ENCODE peak calls at places on chromosomes 16 and 17, in five cellular contexts. C is AG04450, K is left ventricle myocardium inferior, P is tibial nerve, V is heart left ventricle. L is an unnamed sample.

GRCh38 chr16:23245268-23245667 is 56.8 kb upstream of the SCNN1B start:
- DNase-seq in V (peak; percentile 85), P (no peak), C (no peak), K (peak; percentile 65), L (no peak)

GRCh38 chr17:19022128-19022527 is 17.6 kb upstream of the FAM83G start:
- DNase-seq in P (no peak), C (no peak), V (peak; percentile 7), K (no peak), L (no peak)

GRCh38 chr16:78227855-78228254 is 128.4 kb downstream of the WWOX start:
- DNase-seq in C (no peak), K (no peak), P (no peak), V (no peak), L (no peak)

GRCh38 chr16:30183961-30184429 is 593 bp downstream of the CORO1A start:
- DNase-seq in C (no peak), V (peak; percentile 41), K (peak; percentile 24), P (no peak), L (peak; percentile 53)

GRCh38 chr17:42002792-42003301 is 14.4 kb downstream of the DNAJC7 start:
- DNase-seq in P (no peak), V (no peak), C (no peak), K (no peak), L (no peak)

GRCh38 chr16:77113835-77114234 is 77.2 kb upstream of the MON1B start:
- DNase-seq in C (no peak), V (no peak), K (no peak), P (no peak), L (no peak)

GRCh38 chr17:6496636-6497441 is 52.6 kb downstream of the PIMREG start:
- DNase-seq in V (no peak), P (no peak), C (no peak), K (no peak), L (no peak)

GRCh38 chr16:65336169-65336568 is 214.3 kb upstream of the CDH11 start:
- DNase-seq in P (no peak), V (no peak), K (no peak), C (no peak), L (no peak)

GRCh38 chr16:79089735-79090284 is 510.7 kb downstream of the MAF start:
- DNase-seq in C (no peak), V (no peak), K (no peak), P (no peak), L (no peak)

GRCh38 chr17:61221597-61222471 is 177.8 kb upstream of the TBX2 start:
- DNase-seq in C (no peak), K (no peak), V (no peak), P (no peak), L (no peak)

GRCh38 chr17:13337864-13338371 is 263.8 kb downstream of the HS3ST3A1 start:
- DNase-seq in C (peak; percentile 43), K (no peak), V (no peak), P (no peak), L (no peak)

GRCh38 chr17:76512366-76513305 is 11.4 kb upstream of the RHBDF2 start:
- DNase-seq in C (no peak), V (no peak), P (no peak), K (no peak), L (no peak)

GRCh38 chr16:19123535-19124178 is 9.9 kb downstream of the ITPRIPL2 start:
- DNase-seq in V (no peak), P (no peak), K (no peak), C (no peak), L (no peak)

GRCh38 chr17:78397681-78398101 is 19.2 kb downstream of the PGS1 start:
- DNase-seq in V (peak; percentile 79), C (no peak), K (peak; percentile 56), P (no peak), L (no peak)

GRCh38 chr16:57143125-57143965 is 42.5 kb downstream of the PSME3IP1 start:
- DNase-seq in V (no peak), C (no peak), K (no peak), P (peak; percentile 36), L (no peak)

GRCh38 chr17:82215095-82215971 is 2.7 kb upstream of the CCDC57 start:
- DNase-seq in K (no peak), V (no peak), P (no peak), C (no peak), L (no peak)

GRCh38 chr17:19713901-19714361 is 2.5 kb downstream of the SLC47A2 start:
- DNase-seq in C (no peak), V (no peak), P (no peak), K (no peak), L (no peak)

GRCh38 chr17:19744922-19745757 is 3.0 kb downstream of the ALDH3A1 start:
- DNase-seq in V (peak; percentile 91), C (no peak), P (peak; percentile 95), K (peak; percentile 92), L (peak; percentile 90)

GRCh38 chr17:41835800-41836549 is at the start of gene NT5C3B:
- DNase-seq in V (peak; percentile 61), C (no peak), K (peak; percentile 65), P (peak; percentile 18), L (peak; percentile 41)

GRCh38 chr17:44865231-44865660 is 17.6 kb downstream of the HIGD1B start:
- DNase-seq in P (peak; percentile 31), K (peak; percentile 50), C (peak; percentile 58), V (peak; percentile 63), L (peak; percentile 62)

GRCh38 chr17:12987120-12987519 is 30.7 kb downstream of the ELAC2 start:
- DNase-seq in K (no peak), V (no peak), P (no peak), C (no peak), L (no peak)

GRCh38 chr16:17303101-17303500 is 167.7 kb downstream of the XYLT1 start:
- DNase-seq in C (no peak), K (no peak), V (no peak), P (no peak), L (no peak)

GRCh38 chr17:71115669-71115972 is 946.3 kb downstream of the KCNJ2 start:
- DNase-seq in V (no peak), C (no peak), P (no peak), K (no peak), L (no peak)

GRCh38 chr16:28292731-28293588 is 635 bp downstream of the SBK1 start:
- DNase-seq in C (no peak), V (no peak), P (no peak), K (no peak), L (no peak)

GRCh38 chr17:32671891-32672290 is 185.1 kb downstream of the CDK5R1 start:
- DNase-seq in V (peak; percentile 33), C (no peak), P (peak; percentile 38), K (peak; percentile 65), L (no peak)

GRCh38 chr16:53041196-53041977 is 11.3 kb downstream of the CHD9NB start:
- DNase-seq in V (peak; percentile 84), C (no peak), K (peak; percentile 90), P (peak; percentile 52), L (no peak)

GRCh38 chr16:35686595-35686994 is 2227.2 kb downstream of the TP53TG3F start:
- DNase-seq in P (no peak), V (no peak), C (no peak), K (no peak), L (no peak)
- H3K9me3 ChIP-seq in P (no peaks in the 10 kb centered on the region), V (no peaks in the 10 kb centered on the region), C (peaks cover 46% of the 10 kb centered on the region), K (peaks cover 32% of the 10 kb centered on the region), L (peaks cover 5% of the 10 kb centered on the region)

GRCh38 chr17:27049104-27049784 is 244.7 kb upstream of the WSB1 start:
- DNase-seq in C (no peak), K (no peak), V (no peak), P (no peak), L (no peak)
- H3K9me3 ChIP-seq in C (peaks cover 23% of the 10 kb centered on the region), K (peaks cover under 1% of the 10 kb centered on the region), V (no peaks in the 10 kb centered on the region), P (no peaks in the 10 kb centered on the region), L (no peaks in the 10 kb centered on the region)

GRCh38 chr17:22692801-22693171 is 1000.5 kb downstream of the KCNJ18 start:
- DNase-seq in K (no peak), V (no peak), P (no peak), C (no peak), L (no peak)
- H3K9me3 ChIP-seq in K (peaks cover 13% of the 10 kb centered on the region), V (peaks cover 2% of the 10 kb centered on the region), P (no peaks in the 10 kb centered on the region), C (peaks cover 38% of the 10 kb centered on the region), L (no peaks in the 10 kb centered on the region)

GRCh38 chr16:3832669-3833068 is 47.8 kb downstream of the CREBBP start:
- DNase-seq in V (no peak), K (no peak), C (no peak), P (no peak), L (no peak)
- H3K9me3 ChIP-seq in V (peaks cover 18% of the 10 kb centered on the region), K (peaks cover 16% of the 10 kb centered on the region), C (peaks cover 3% of the 10 kb centered on the region), P (no peaks in the 10 kb centered on the region), L (peaks cover 3% of the 10 kb centered on the region)

GRCh38 chr16:62829084-62829483 is 792.8 kb upstream of the CDH8 start:
- DNase-seq in V (no peak), C (no peak), P (no peak), K (no peak), L (no peak)

GRCh38 chr16:62832214-62832613 is 796.0 kb upstream of the CDH8 start:
- DNase-seq in V (no peak), C (no peak), P (no peak), K (no peak), L (no peak)

GRCh38 chr16:62831235-62831634 is 795.0 kb upstream of the CDH8 start:
- DNase-seq in C (no peak), K (no peak), V (no peak), P (no peak), L (no peak)

DNA sequence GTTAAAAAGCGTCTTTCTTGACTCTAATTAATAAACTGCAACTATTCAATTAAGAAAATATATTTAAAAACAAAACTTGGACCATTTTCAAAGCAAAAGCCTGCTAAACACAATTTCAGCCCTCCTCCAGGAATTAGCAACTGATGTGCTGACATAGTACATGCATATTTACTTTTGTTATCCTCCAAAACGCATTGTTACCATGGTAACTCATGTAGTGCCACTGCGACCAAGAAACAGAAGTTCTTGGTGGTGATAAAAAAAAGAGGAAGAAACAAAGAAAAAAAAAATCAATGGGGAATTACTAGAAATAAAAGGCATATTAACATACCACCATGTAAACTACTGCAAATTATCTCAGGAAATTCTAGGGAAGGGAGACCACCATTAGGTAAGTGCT is 793.4 kb upstream of the CDH8 start:
- DNase-seq in K (no peak), V (no peak), C (no peak), P (no peak), L (no peak)
- H3K9me3 ChIP-seq in K (no peaks in the 10 kb centered on the region), V (no peaks in the 10 kb centered on the region), C (peaks cover 13% of the 10 kb centered on the region), P (no peaks in the 10 kb centered on the region), L (no peaks in the 10 kb centered on the region)

GRCh38 chr16:61412562-61412961 is 623.7 kb downstream of the CDH8 start:
- DNase-seq in V (no peak), P (no peak), C (no peak), K (no peak), L (no peak)

GRCh38 chr16:61413026-61413425 is 623.2 kb downstream of the CDH8 start:
- DNase-seq in K (no peak), C (no peak), P (no peak), V (no peak), L (no peak)

GRCh38 chr16:61409604-61410003 is 626.6 kb downstream of the CDH8 start:
- DNase-seq in P (no peak), C (no peak), V (no peak), K (no peak), L (no peak)
- H3K9me3 ChIP-seq in P (no peaks in the 10 kb centered on the region), C (no peaks in the 10 kb centered on the region), V (no peaks in the 10 kb centered on the region), K (no peaks in the 10 kb centered on the region), L (peaks cover 4% of the 10 kb centered on the region)

GRCh38 chr17:22138861-22139469 is 446.6 kb downstream of the KCNJ18 start:
- DNase-seq in P (no peak), K (no peak), V (no peak), C (no peak), L (no peak)
- H3K9me3 ChIP-seq in P (no peaks in the 10 kb centered on the region), K (no peaks in the 10 kb centered on the region), V (no peaks in the 10 kb centered on the region), C (peaks cover 8% of the 10 kb centered on the region), L (no peaks in the 10 kb centered on the region)